ENCODE peak calls at places on chromosomes 12 and 14, in six cellular contexts. B, E, T, K, O and P are unnamed samples. For H3K27me3, the result is how much of the 10 kb centered on the place peaks cover.

GRCh38 chr14:55807536-55807935 is 227.5 kb downstream of the KTN1 start:
- DNase-seq in B (no peak), O (no peak), E (peak), T (no peak), K (no peak), P (no peak)

GRCh38 chr14:42248131-42248530 is 641.5 kb downstream of the LRFN5 start:
- DNase-seq in T (no peak), E (no peak), B (no peak), K (no peak), O (no peak), P (peak)

GRCh38 chr12:1935242-1935641 is 16.8 kb upstream of the CACNA2D4 start:
- DNase-seq in O (no peak), B (no peak), K (no peak), T (peak), E (peak), P (no peak)

GRCh38 chr14:38618514-38618913 is 362.6 kb upstream of the CLEC14A start:
- DNase-seq in O (no peak), T (no peak), K (no peak), B (no peak), E (no peak), P (peak)

GRCh38 chr12:52189376-52190174 is 2.2 kb downstream of the KRT80 start:
- DNase-seq in E (no peak), B (no peak), K (no peak), O (peak), T (no peak), P (peak)

GRCh38 chr12:109467978-109468676 is 9.0 kb downstream of the KCTD10 start:
- DNase-seq in O (no peak), T (peak), E (no peak), K (no peak), B (no peak), P (no peak)

GRCh38 chr12:84069699-84070098 is 842.9 kb downstream of the SLC6A15 start:
- DNase-seq in T (no peak), E (no peak), O (no peak), K (no peak), B (no peak), P (no peak)

GRCh38 chr12:75212072-75212471 is 2.4 kb upstream of the KCNC2 start:
- DNase-seq in T (no peak), E (no peak), O (no peak), K (no peak), B (no peak), P (peak)

GRCh38 chr12:58922849-58923248 is 2.5 kb upstream of the LRIG3 start:
- DNase-seq in T (peak), K (no peak), E (no peak), B (no peak), O (no peak), P (no peak)

DNA sequence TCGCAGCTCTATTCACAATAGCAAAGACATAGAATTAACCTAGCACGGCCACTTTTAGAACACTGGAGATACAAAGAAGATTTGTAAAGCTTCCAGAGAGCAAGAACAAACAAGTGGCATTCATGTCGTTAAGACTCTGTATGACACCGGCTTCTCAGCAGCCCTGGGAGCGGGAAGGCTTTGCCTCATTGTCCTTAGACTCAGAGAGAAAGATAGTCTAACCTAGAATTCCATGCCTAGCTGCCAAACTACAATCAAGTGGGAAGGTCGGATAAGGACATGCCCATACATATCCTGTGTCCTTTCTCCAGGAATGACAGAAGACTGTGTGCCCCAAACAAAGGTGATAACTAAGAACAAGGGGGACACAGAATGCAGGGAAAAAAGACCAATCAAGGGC is 1038.3 kb downstream of the BCL11B start:
- DNase-seq in K (no peak), T (peak), O (no peak), E (no peak), B (no peak), P (no peak)
- H3K27ac ChIP-seq in K (no peak), T (no peak), O (no peak), E (no peak), B (no peak), P (no peak)

GRCh38 chr12:98758331-98758730 is 113.2 kb downstream of the APAF1 start:
- DNase-seq in E (no peak), K (peak), B (peak), T (no peak), O (no peak), P (no peak)
- H3K27me3 ChIP-seq in E (under half), K (under half), B (under half), T (under half), O (under half), P (under half)

GRCh38 chr12:56118688-56119045 is 601 bp downstream of the ZC3H10 start:
- DNase-seq in T (no peak), E (no peak), O (no peak), K (peak), B (no peak), P (no peak)

GRCh38 chr12:56117778-56118687 is at the start of gene ZC3H10:
- DNase-seq in E (peak), B (peak), K (peak), O (peak), T (peak), P (peak)

GRCh38 chr12:56121204-56121870 is 3.3 kb downstream of the ZC3H10 start:
- DNase-seq in E (no peak), K (no peak), O (no peak), T (no peak), B (no peak), P (no peak)

GRCh38 chr12:56119361-56119796 is 1.3 kb downstream of the ZC3H10 start:
- DNase-seq in K (peak), T (peak), O (peak), E (peak), B (peak), P (peak)

DNA sequence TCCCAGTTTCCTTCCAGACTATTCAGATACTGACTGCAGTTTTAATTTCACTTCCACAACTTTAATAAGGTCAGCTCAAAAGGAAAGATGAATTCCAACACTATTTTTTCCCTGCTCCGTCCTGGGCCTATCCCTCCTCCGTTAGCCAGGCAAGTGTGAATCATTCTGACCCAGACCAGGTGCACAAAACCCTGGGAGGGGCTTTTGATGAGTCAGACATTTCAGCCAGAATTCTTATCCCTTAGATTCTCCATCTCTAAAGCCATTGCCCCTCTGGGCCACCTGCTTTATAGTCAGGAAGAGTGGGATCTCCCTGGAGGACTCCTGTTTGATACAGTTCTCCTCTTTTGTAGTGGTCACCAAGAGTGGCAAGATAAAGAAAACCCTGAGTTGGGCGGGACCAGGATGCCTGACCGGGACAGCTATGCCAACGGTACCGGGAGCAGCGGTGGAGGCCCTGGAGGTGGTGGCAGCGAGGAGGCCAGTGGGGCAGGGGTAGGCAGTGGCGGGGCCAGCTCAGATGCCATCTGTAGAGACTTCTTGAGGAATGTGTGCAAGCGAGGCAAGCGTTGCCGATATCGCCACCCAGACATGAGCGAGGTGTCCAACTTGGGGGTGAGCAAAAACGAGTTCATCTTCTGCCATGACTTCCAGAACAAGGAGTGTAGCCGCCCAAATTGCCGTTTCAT is 2.2 kb downstream of the ZC3H10 start:
- DNase-seq in E (no peak), T (no peak), K (peak), B (no peak), O (no peak), P (peak)
- H3K27ac ChIP-seq in E (no peak), T (no peak), K (peak), B (peak), O (no peak), P (peak)

GRCh38 chr14:53902307-53902706 is 54.3 kb downstream of the BMP4 start:
- DNase-seq in B (no peak), K (no peak), E (no peak), O (no peak), T (no peak), P (no peak)

GRCh38 chr14:53893374-53893773 is 63.3 kb downstream of the BMP4 start:
- DNase-seq in K (no peak), B (no peak), O (no peak), E (no peak), T (no peak), P (no peak)

GRCh38 chr14:53900499-53900898 is 56.1 kb downstream of the BMP4 start:
- DNase-seq in O (no peak), K (peak), B (no peak), T (no peak), E (no peak), P (peak)

GRCh38 chr14:53894456-53894855 is 62.2 kb downstream of the BMP4 start:
- DNase-seq in T (no peak), K (no peak), E (no peak), O (no peak), B (no peak), P (peak)

DNA sequence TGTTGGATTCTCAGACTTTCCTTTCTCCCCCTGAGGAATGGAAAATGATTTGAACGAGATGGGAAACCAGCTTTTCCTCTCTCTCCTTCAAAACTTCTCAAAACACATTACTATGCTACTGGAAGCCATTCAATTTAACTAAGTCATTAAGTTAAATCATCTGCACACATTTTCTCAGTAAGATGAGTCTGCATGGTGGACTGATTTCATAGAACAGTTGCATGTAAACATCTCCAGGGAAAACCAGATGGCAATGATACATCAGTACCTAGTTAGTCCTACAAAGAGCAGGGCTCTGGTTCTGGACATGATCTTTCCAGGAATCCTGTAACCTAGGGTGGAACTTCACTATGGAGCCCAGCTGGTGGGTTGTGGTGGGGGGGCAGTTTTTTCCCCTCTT is 59.9 kb downstream of the BMP4 start:
- DNase-seq in E (no peak), K (no peak), B (no peak), O (no peak), T (no peak), P (no peak)
- H3K27me3 ChIP-seq in E (under half), K (under half), B (under half), O (under half), T (under half), P (under half)

DNA sequence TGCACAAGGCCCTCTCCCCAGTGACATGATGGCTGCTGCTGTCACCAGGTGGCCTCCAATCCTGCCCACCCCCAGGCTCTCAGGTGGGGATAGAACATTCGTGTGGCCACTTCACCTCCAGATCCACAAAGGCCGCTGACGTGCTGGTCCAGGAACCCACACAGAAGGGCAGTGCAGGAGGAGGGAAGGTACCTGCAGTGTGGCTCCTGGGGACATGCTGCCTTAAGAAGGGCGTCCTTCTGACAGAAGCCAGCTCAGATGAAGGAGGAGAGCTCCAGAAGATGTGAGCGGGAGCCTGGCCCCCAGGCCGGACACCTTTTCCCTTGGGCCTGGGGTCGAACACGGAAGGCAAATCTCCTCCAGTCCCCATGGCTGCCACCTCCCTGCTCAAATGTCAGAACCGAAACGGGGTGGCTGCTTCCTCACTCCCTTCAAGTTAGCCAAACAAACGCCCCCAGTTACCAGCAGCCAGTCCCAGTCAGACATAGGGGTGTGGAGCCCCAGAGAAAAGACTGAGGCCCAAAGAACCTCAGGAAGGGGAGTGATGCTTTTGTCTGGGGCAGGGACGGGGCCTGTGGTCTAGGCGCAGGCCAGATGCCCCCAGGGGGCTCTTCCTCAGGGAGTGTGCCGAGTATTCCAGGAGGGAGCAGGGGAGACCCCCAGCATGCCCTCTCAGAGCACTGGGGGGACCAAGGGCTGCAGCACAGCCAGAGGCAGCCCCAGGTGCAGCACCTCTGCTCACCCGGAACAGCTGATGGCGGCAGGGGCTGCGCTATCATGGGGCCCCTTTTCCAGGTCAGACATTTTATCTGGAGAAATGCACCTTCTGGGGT is 155.9 kb downstream of the CALM1 start:
- DNase-seq in T (no peak), K (no peak), E (no peak), O (no peak), B (peak), P (no peak)
- H3K27ac ChIP-seq in T (no peak), K (no peak), E (peak), O (no peak), B (peak), P (no peak)